ENCODE peak calls at places on chromosomes 6 and 20, in six cellular contexts. V is COR-L47, Y is neural crest cell, Q is non-pigmented ciliary epithelial cell, L is Panc1, J is sciatic nerve. A is an unnamed sample.

GRCh38 chr20:1446536-1446935 is 20.1 kb downstream of the NSFL1C start:
- DNase-seq in V (no peak), Y (no peak), Q (no peak), L (no peak), J (no peak), A (no peak)

GRCh38 chr20:51076841-51077543 is 54.1 kb upstream of the KCNG1 start:
- DNase-seq in V (peak), Y (no peak), Q (no peak), L (no peak), J (no peak), A (no peak)

GRCh38 chr20:62452475-62453095 is 23.2 kb downstream of the GATA5 start:
- DNase-seq in V (no peak), Y (no peak), Q (no peak), L (no peak), J (no peak), A (no peak)

GRCh38 chr20:23039136-23039875 is 4.2 kb downstream of the SSTR4 start:
- DNase-seq in V (no peak), Y (no peak), Q (no peak), L (no peak), J (peak), A (no peak)

GRCh38 chr20:51647674-51648570 is 105.4 kb upstream of the NFATC2 start:
- DNase-seq in V (no peak), Y (no peak), Q (no peak), L (no peak), J (no peak), A (no peak)

GRCh38 chr6:31186052-31186734 is 15.7 kb upstream of the POU5F1 start:
- DNase-seq in V (no peak), Y (no peak), Q (no peak), L (no peak), J (peak), A (peak)

GRCh38 chr20:43389231-43389630 is 68.5 kb upstream of the SRSF6 start:
- DNase-seq in V (no peak), Y (no peak), Q (no peak), L (no peak), J (no peak), A (no peak)

GRCh38 chr6:159974932-159975331 is 6.0 kb downstream of the IGF2R start:
- DNase-seq in V (no peak), Y (no peak), Q (no peak), L (no peak), J (no peak), A (no peak)

GRCh38 chr6:46933751-46934150 is 12.0 kb upstream of the ADGRF5 start:
- DNase-seq in V (no peak), Y (no peak), Q (no peak), L (no peak), J (no peak), A (no peak)

GRCh38 chr6:4935486-4935885 is 68.4 kb downstream of the RPP40 start:
- DNase-seq in V (no peak), Y (no peak), Q (no peak), L (no peak), J (no peak), A (no peak)

GRCh38 chr6:21808551-21809181 is 215.1 kb downstream of the SOX4 start:
- DNase-seq in V (no peak), Y (no peak), Q (no peak), L (no peak), J (peak), A (no peak)

GRCh38 chr6:109861946-109862345 is 116.2 kb upstream of the GPR6 start:
- DNase-seq in V (no peak), Y (no peak), Q (no peak), L (no peak), J (no peak), A (no peak)

GRCh38 chr6:125821825-125822281 is 31.1 kb downstream of the NCOA7 start:
- DNase-seq in V (no peak), Y (no peak), Q (no peak), L (no peak), J (no peak), A (peak)

GRCh38 chr20:40781979-40782378 is 92.9 kb upstream of the MAFB start:
- DNase-seq in V (no peak), Y (no peak), Q (no peak), L (no peak), J (no peak), A (no peak)

A was measured in epithelial cell of proximal tubule.